ENCODE peak calls at places on chromosomes 2 and 18, in seven cellular contexts. B is CD8-positive, alpha-beta T cell; Q is AG08395; I is CD8-positive, alpha-beta memory T cell; A is A673; U is hypothalamus; W is BE2C. X is an unnamed sample.

GRCh38 chr2:79511320-79511951 is 1.4 kb upstream of the CTNNA2 start:
- DNase-seq in A (peak; percentile 68), B (no peak), Q (no peak), I (no peak), U (no peak), W (no peak), X (peak; percentile 68)

GRCh38 chr2:189137519-189137918 is 42.0 kb downstream of the COL5A2 start:
- DNase-seq in U (no peak), B (no peak), A (no peak), W (no peak), I (no peak), Q (no peak), X (no peak)

GRCh38 chr2:46974174-46974573 is 58.6 kb upstream of the MCFD2 start:
- DNase-seq in B (no peak), I (no peak), Q (no peak), U (no peak), A (no peak), W (no peak), X (no peak)

GRCh38 chr2:75600418-75601088 is 39.8 kb upstream of the EVA1A start:
- DNase-seq in I (no peak), B (no peak), Q (no peak), U (no peak), A (no peak), W (no peak), X (no peak)

GRCh38 chr2:241150660-241151530 is 628 bp downstream of the PPP1R7 start:
- DNase-seq in I (no peak), B (no peak), U (no peak), Q (no peak), A (no peak), W (no peak), X (no peak)

GRCh38 chr2:138716183-138716582 is 64.0 kb downstream of the NXPH2 start:
- DNase-seq in A (no peak), I (no peak), Q (no peak), W (no peak), B (no peak), U (no peak), X (no peak)

GRCh38 chr2:69716555-69717120 is 25.3 kb upstream of the ANXA4 start:
- DNase-seq in I (no peak), U (no peak), Q (peak; percentile 48), A (no peak), W (no peak), B (no peak), X (no peak)

GRCh38 chr2:81084101-81084500 is 779.5 kb upstream of the LRRTM1 start:
- DNase-seq in I (no peak), Q (no peak), U (no peak), B (no peak), W (no peak), A (no peak), X (no peak)

GRCh38 chr18:74946646-74947045 is 262.3 kb downstream of the PTGR3 start:
- DNase-seq in U (no peak), Q (no peak), I (no peak), A (no peak), B (no peak), W (no peak), X (no peak)

GRCh38 chr2:61173116-61173515 is 11.1 kb downstream of the C2orf74 start:
- DNase-seq in W (no peak), B (peak; percentile 37), Q (no peak), A (no peak), I (no peak), U (no peak), X (no peak)

GRCh38 chr2:237743561-237744269 is 54.9 kb upstream of the RBM44 start:
- DNase-seq in U (no peak), B (no peak), A (no peak), I (no peak), Q (peak; percentile 49), W (no peak), X (no peak)

GRCh38 chr2:216792222-216793001 is 67.5 kb downstream of the TNP1 start:
- DNase-seq in I (no peak), Q (peak; percentile 66), A (peak; percentile 38), U (no peak), W (peak; percentile 89), B (no peak), X (no peak)

GRCh38 chr2:58571181-58571852 is 330.2 kb upstream of the FANCL start:
- DNase-seq in I (no peak), Q (peak; percentile 46), A (peak; percentile 78), U (no peak), B (no peak), W (peak; percentile 12), X (peak; percentile 5)

GRCh38 chr18:23387265-23387664 is 65.8 kb upstream of the RIOK3 start:
- DNase-seq in I (no peak), Q (no peak), U (no peak), W (no peak), A (no peak), B (no peak), X (no peak)

GRCh38 chr2:96264656-96265348 is 995 bp downstream of the TMEM127 start:
- DNase-seq in U (no peak), Q (peak; percentile 36), I (peak; percentile 55), W (peak; percentile 45), A (peak; percentile 67), B (peak; percentile 54), X (peak; percentile 28)

GRCh38 chr2:27118525-27119329 is at the start of gene CGREF1:
- DNase-seq in B (no peak), U (no peak), A (peak; percentile 37), W (peak; percentile 47), I (no peak), Q (peak; percentile 35), X (peak; percentile 27)

GRCh38 chr2:167954500-167954899 is 292.9 kb downstream of the STK39 start:
- DNase-seq in I (no peak), W (no peak), A (no peak), Q (no peak), U (no peak), B (no peak), X (no peak)

GRCh38 chr2:25339791-25340339 is 1.9 kb downstream of the DNMT3A start:
- DNase-seq in Q (no peak), I (peak; percentile 56), W (peak; percentile 63), B (no peak), A (no peak), U (no peak), X (no peak)

GRCh38 chr2:159968282-159968900 is 94.0 kb downstream of the PLA2R1 start:
- DNase-seq in I (no peak), U (no peak), Q (peak; percentile 60), B (no peak), W (peak; percentile 21), A (peak; percentile 60), X (peak; percentile 39)

GRCh38 chr2:221518201-221518936 is 53.7 kb downstream of the EPHA4 start:
- DNase-seq in Q (no peak), U (no peak), A (no peak), W (no peak), I (peak; percentile 79), B (peak; percentile 63), X (no peak)

GRCh38 chr18:69186162-69186561 is 214.5 kb upstream of the DOK6 start:
- DNase-seq in W (no peak), U (no peak), Q (no peak), A (no peak), B (no peak), I (no peak), X (no peak)

GRCh38 chr18:24534737-24535136 is 74.3 kb downstream of the HRH4 start:
- DNase-seq in W (no peak), Q (no peak), B (no peak), A (peak; percentile 26), U (no peak), I (no peak), X (no peak)

GRCh38 chr2:208440716-208441115 is 34.1 kb downstream of the PTH2R start:
- DNase-seq in A (no peak), Q (no peak), W (no peak), I (no peak), B (no peak), U (no peak), X (no peak)

GRCh38 chr18:23291456-23292205 is 156.3 kb downstream of the CABLES1 start:
- DNase-seq in Q (peak; percentile 65), A (no peak), U (no peak), I (no peak), B (no peak), W (no peak), X (no peak)

GRCh38 chr2:70698847-70699246 is 69.2 kb downstream of the ADD2 start:
- DNase-seq in U (no peak), W (peak; percentile 17), Q (no peak), A (no peak), B (peak; percentile 5), I (no peak), X (no peak)

GRCh38 chr2:230875347-230876315 is 10.9 kb downstream of the ITM2C start:
- DNase-seq in W (no peak), U (no peak), Q (no peak), A (no peak), I (no peak), B (peak; percentile 48), X (no peak)

GRCh38 chr2:236766850-236767249 is 197.2 kb downstream of the ACKR3 start:
- DNase-seq in A (no peak), Q (no peak), W (no peak), U (no peak), B (no peak), I (no peak), X (no peak)

GRCh38 chr18:23166863-23167531 is 31.7 kb downstream of the CABLES1 start:
- DNase-seq in U (no peak), W (no peak), Q (no peak), B (no peak), I (no peak), A (no peak), X (no peak)

GRCh38 chr18:805755-806110 is 6.3 kb downstream of the YES1 start:
- DNase-seq in W (no peak), A (no peak), B (no peak), Q (no peak), I (no peak), U (no peak), X (no peak)

GRCh38 chr2:204049635-204050034 is 113.1 kb downstream of the ICOS start:
- DNase-seq in B (no peak), W (no peak), A (no peak), I (no peak), U (no peak), Q (no peak), X (no peak)

GRCh38 chr18:46373787-46374186 is 269.6 kb downstream of the HAUS1 start:
- DNase-seq in U (no peak), I (no peak), B (no peak), Q (no peak), W (peak; percentile 11), A (no peak), X (no peak)

GRCh38 chr2:75100691-75101236 is 98.6 kb downstream of the TACR1 start:
- DNase-seq in I (no peak), U (no peak), Q (peak; percentile 25), W (no peak), A (no peak), B (no peak), X (no peak)

GRCh38 chr2:16218651-16219050 is 278.3 kb downstream of the MYCN start:
- DNase-seq in B (no peak), W (peak; percentile 100), A (peak; percentile 40), Q (no peak), U (no peak), I (no peak), X (peak; percentile 50)

GRCh38 chr2:176879596-176879995 is 333.0 kb upstream of the HNRNPA3 start:
- DNase-seq in B (no peak), I (no peak), Q (no peak), A (no peak), U (no peak), W (no peak), X (no peak)

X was measured in neural crest cell.